ENCODE peak calls at places on chromosomes 4 and X, in eight cellular contexts. One of them, this sample, is unnamed.

GRCh38 chr4:74441744-74442143 is 3.2 kb upstream of the AREG start:
- DNase-seq in GM12864: no peak
- DNase-seq in CD8-positive, alpha-beta T cell: no peak
- DNase-seq in breast epithelium: no peak
- DNase-seq in foreskin fibroblast: no peak
- DNase-seq in HFF-Myc: no peak
- DNase-seq in right lobe of liver: no peak
- DNase-seq in astrocyte: no peak
- DNase-seq in this sample: no peak

GRCh38 chr4:14668296-14668695 is 334.0 kb upstream of the CPEB2 start:
- DNase-seq in GM12864: no peak
- DNase-seq in CD8-positive, alpha-beta T cell: no peak
- DNase-seq in breast epithelium: no peak
- DNase-seq in foreskin fibroblast: no peak
- DNase-seq in HFF-Myc: no peak
- DNase-seq in right lobe of liver: no peak
- DNase-seq in astrocyte: no peak
- DNase-seq in this sample: no peak

GRCh38 chrX:46979340-46979739 is 67.1 kb downstream of the JADE3 start:
- DNase-seq in GM12864: no peak
- DNase-seq in CD8-positive, alpha-beta T cell: no peak
- DNase-seq in breast epithelium: no peak
- DNase-seq in foreskin fibroblast: peak
- DNase-seq in HFF-Myc: no peak
- DNase-seq in right lobe of liver: no peak
- DNase-seq in astrocyte: peak
- DNase-seq in this sample: peak

GRCh38 chrX:17697191-17697590 is 40.1 kb upstream of the SCML1 start:
- DNase-seq in GM12864: no peak
- DNase-seq in CD8-positive, alpha-beta T cell: no peak
- DNase-seq in breast epithelium: no peak
- DNase-seq in foreskin fibroblast: no peak
- DNase-seq in HFF-Myc: no peak
- DNase-seq in right lobe of liver: no peak
- DNase-seq in astrocyte: peak
- DNase-seq in this sample: peak

GRCh38 chrX:104522386-104522785 is 43.6 kb upstream of the IL1RAPL2 start:
- DNase-seq in GM12864: no peak
- DNase-seq in CD8-positive, alpha-beta T cell: no peak
- DNase-seq in breast epithelium: no peak
- DNase-seq in foreskin fibroblast: no peak
- DNase-seq in HFF-Myc: no peak
- DNase-seq in right lobe of liver: no peak
- DNase-seq in astrocyte: no peak
- DNase-seq in this sample: no peak

GRCh38 chr4:24369630-24370029 is 214.7 kb downstream of the DHX15 start:
- DNase-seq in GM12864: no peak
- DNase-seq in CD8-positive, alpha-beta T cell: no peak
- DNase-seq in breast epithelium: no peak
- DNase-seq in foreskin fibroblast: no peak
- DNase-seq in HFF-Myc: no peak
- DNase-seq in right lobe of liver: no peak
- DNase-seq in astrocyte: no peak
- DNase-seq in this sample: no peak

GRCh38 chr4:110850461-110851447 is 227.9 kb upstream of the PITX2 start:
- DNase-seq in GM12864: no peak
- DNase-seq in CD8-positive, alpha-beta T cell: no peak
- DNase-seq in breast epithelium: no peak
- DNase-seq in foreskin fibroblast: no peak
- DNase-seq in HFF-Myc: no peak
- DNase-seq in right lobe of liver: no peak
- DNase-seq in astrocyte: no peak
- DNase-seq in this sample: no peak

GRCh38 chrX:20061869-20062254 is 54.8 kb downstream of the MAP7D2 start:
- DNase-seq in GM12864: no peak
- DNase-seq in CD8-positive, alpha-beta T cell: no peak
- DNase-seq in breast epithelium: no peak
- DNase-seq in foreskin fibroblast: peak
- DNase-seq in HFF-Myc: no peak
- DNase-seq in right lobe of liver: no peak
- DNase-seq in astrocyte: peak
- DNase-seq in this sample: peak

GRCh38 chr4:169698331-169698730 is 59.4 kb downstream of the HPF1 start:
- DNase-seq in GM12864: no peak
- DNase-seq in CD8-positive, alpha-beta T cell: no peak
- DNase-seq in breast epithelium: no peak
- DNase-seq in foreskin fibroblast: no peak
- DNase-seq in HFF-Myc: no peak
- DNase-seq in right lobe of liver: no peak
- DNase-seq in astrocyte: no peak
- DNase-seq in this sample: no peak

GRCh38 chr4:6088950-6089349 is 70.7 kb upstream of the C4orf50 start:
- DNase-seq in GM12864: no peak
- DNase-seq in CD8-positive, alpha-beta T cell: no peak
- DNase-seq in breast epithelium: no peak
- DNase-seq in foreskin fibroblast: no peak
- DNase-seq in HFF-Myc: no peak
- DNase-seq in right lobe of liver: no peak
- DNase-seq in astrocyte: no peak
- DNase-seq in this sample: no peak

GRCh38 chrX:118370921-118371624 is 25.2 kb downstream of the WDR44 start:
- DNase-seq in GM12864: no peak
- DNase-seq in CD8-positive, alpha-beta T cell: no peak
- DNase-seq in breast epithelium: no peak
- DNase-seq in foreskin fibroblast: no peak
- DNase-seq in HFF-Myc: no peak
- DNase-seq in right lobe of liver: no peak
- DNase-seq in astrocyte: peak
- DNase-seq in this sample: peak

GRCh38 chr4:139900964-139901376 is 235.4 kb downstream of the MGST2 start:
- DNase-seq in GM12864: no peak
- DNase-seq in CD8-positive, alpha-beta T cell: no peak
- DNase-seq in breast epithelium: no peak
- DNase-seq in foreskin fibroblast: peak
- DNase-seq in HFF-Myc: no peak
- DNase-seq in right lobe of liver: no peak
- DNase-seq in astrocyte: no peak
- DNase-seq in this sample: no peak

GRCh38 chr4:125229596-125230058 is 85.1 kb upstream of the FAT4 start:
- DNase-seq in GM12864: no peak
- DNase-seq in CD8-positive, alpha-beta T cell: no peak
- DNase-seq in breast epithelium: no peak
- DNase-seq in foreskin fibroblast: no peak
- DNase-seq in HFF-Myc: no peak
- DNase-seq in right lobe of liver: no peak
- DNase-seq in astrocyte: no peak
- DNase-seq in this sample: no peak

GRCh38 chr4:73816814-73817213 is 19.7 kb upstream of the CXCL6 start:
- DNase-seq in GM12864: no peak
- DNase-seq in CD8-positive, alpha-beta T cell: no peak
- DNase-seq in breast epithelium: no peak
- DNase-seq in foreskin fibroblast: peak
- DNase-seq in HFF-Myc: peak
- DNase-seq in right lobe of liver: no peak
- DNase-seq in astrocyte: peak
- DNase-seq in this sample: peak

GRCh38 chr4:15344041-15344440 is 83.8 kb upstream of the C1QTNF7 start:
- DNase-seq in GM12864: no peak
- DNase-seq in CD8-positive, alpha-beta T cell: no peak
- DNase-seq in breast epithelium: no peak
- DNase-seq in foreskin fibroblast: peak
- DNase-seq in HFF-Myc: peak
- DNase-seq in right lobe of liver: no peak
- DNase-seq in astrocyte: peak
- DNase-seq in this sample: peak

GRCh38 chr4:185224597-185224996 is 15.2 kb downstream of the SNX25 start:
- DNase-seq in GM12864: no peak
- DNase-seq in CD8-positive, alpha-beta T cell: no peak
- DNase-seq in breast epithelium: no peak
- DNase-seq in foreskin fibroblast: no peak
- DNase-seq in HFF-Myc: no peak
- DNase-seq in right lobe of liver: no peak
- DNase-seq in astrocyte: no peak
- DNase-seq in this sample: peak

GRCh38 chr4:185229021-185229818 is 19.8 kb downstream of the SNX25 start:
- DNase-seq in GM12864: no peak
- DNase-seq in CD8-positive, alpha-beta T cell: no peak
- DNase-seq in breast epithelium: no peak
- DNase-seq in foreskin fibroblast: no peak
- DNase-seq in HFF-Myc: no peak
- DNase-seq in right lobe of liver: no peak
- DNase-seq in astrocyte: no peak
- DNase-seq in this sample: no peak

GRCh38 chr4:185222598-185222997 is 13.2 kb downstream of the SNX25 start:
- DNase-seq in GM12864: no peak
- DNase-seq in CD8-positive, alpha-beta T cell: no peak
- DNase-seq in breast epithelium: no peak
- DNase-seq in foreskin fibroblast: peak
- DNase-seq in HFF-Myc: no peak
- DNase-seq in right lobe of liver: no peak
- DNase-seq in astrocyte: peak
- DNase-seq in this sample: peak

GRCh38 chr4:185227713-185228278 is 18.4 kb downstream of the SNX25 start:
- DNase-seq in GM12864: no peak
- DNase-seq in CD8-positive, alpha-beta T cell: no peak
- DNase-seq in breast epithelium: no peak
- DNase-seq in foreskin fibroblast: no peak
- DNase-seq in HFF-Myc: no peak
- DNase-seq in right lobe of liver: no peak
- DNase-seq in astrocyte: no peak
- DNase-seq in this sample: no peak

GRCh38 chr4:185227131-185227551 is 17.7 kb downstream of the SNX25 start:
- DNase-seq in GM12864: no peak
- DNase-seq in CD8-positive, alpha-beta T cell: no peak
- DNase-seq in breast epithelium: no peak
- DNase-seq in foreskin fibroblast: no peak
- DNase-seq in HFF-Myc: no peak
- DNase-seq in right lobe of liver: no peak
- DNase-seq in astrocyte: no peak
- DNase-seq in this sample: peak
- TF ChIP-seq CTCF in GM12864: no peak
- TF ChIP-seq CTCF in CD8-positive, alpha-beta T cell: no peak
- TF ChIP-seq CTCF in breast epithelium: no peak
- TF ChIP-seq CTCF in foreskin fibroblast: no peak
- TF ChIP-seq CTCF in HFF-Myc: no peak
- TF ChIP-seq CTCF in right lobe of liver: peak
- TF ChIP-seq CTCF in astrocyte: no peak
- TF ChIP-seq CTCF in this sample: peak

DNA sequence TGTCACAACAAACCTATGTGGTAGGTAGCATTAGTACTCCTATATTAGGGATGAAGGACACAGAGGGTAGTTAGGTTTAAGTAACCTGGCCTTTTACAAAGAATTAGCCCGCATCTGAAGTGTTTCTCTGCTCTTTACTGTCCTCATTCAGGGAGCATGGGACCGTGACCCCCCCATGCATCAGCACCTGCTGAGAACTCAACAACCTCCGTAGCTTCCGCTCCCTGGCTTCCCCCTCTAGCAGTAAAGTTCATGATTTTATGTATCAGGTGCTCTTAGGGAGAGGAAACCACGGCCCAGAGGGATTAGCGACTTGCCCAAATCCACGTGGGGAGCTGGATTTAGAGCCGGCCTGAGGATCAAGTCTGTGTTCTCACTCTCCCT is 284.6 kb upstream of the GATB start:
- DNase-seq in GM12864: no peak
- DNase-seq in CD8-positive, alpha-beta T cell: no peak
- DNase-seq in breast epithelium: no peak
- DNase-seq in foreskin fibroblast: no peak
- DNase-seq in HFF-Myc: no peak
- DNase-seq in right lobe of liver: no peak
- DNase-seq in astrocyte: no peak
- DNase-seq in this sample: no peak
- H3K4me3 ChIP-seq in GM12864: no peak
- H3K4me3 ChIP-seq in CD8-positive, alpha-beta T cell: no peak
- H3K4me3 ChIP-seq in breast epithelium: no peak
- H3K4me3 ChIP-seq in foreskin fibroblast: no peak
- H3K4me3 ChIP-seq in HFF-Myc: no peak
- H3K4me3 ChIP-seq in right lobe of liver: no peak
- H3K4me3 ChIP-seq in astrocyte: no peak
- H3K4me3 ChIP-seq in this sample: no peak

DNA sequence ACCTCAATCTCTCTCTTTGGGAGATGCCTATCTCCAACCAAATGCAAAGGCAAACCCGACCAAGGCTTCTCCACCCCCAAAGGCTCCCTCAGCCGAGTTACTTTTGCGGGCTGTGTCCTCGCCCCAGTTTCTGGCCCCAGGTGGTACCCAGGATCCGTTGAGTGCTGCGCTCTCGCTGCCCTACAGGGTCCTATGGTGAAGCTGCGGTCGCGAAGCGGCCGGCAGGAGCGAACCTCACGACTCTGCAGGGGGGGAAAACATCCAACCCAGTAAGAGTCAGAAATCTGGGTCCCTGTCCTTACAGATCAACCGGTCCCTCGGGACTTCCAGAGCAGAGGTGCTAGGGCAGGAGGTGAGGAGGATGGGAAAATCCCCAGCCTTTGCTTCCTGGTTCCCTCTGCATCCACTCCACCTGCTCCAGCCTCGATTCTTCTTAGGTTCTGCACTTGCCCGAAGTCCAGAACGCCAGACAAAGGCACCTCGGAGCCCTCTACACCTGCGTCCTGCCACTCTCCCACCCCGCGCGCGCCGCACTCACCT is 463 bp downstream of the HS3ST1 start:
- DNase-seq in GM12864: no peak
- DNase-seq in CD8-positive, alpha-beta T cell: no peak
- DNase-seq in breast epithelium: no peak
- DNase-seq in foreskin fibroblast: no peak
- DNase-seq in HFF-Myc: no peak
- DNase-seq in right lobe of liver: no peak
- DNase-seq in astrocyte: no peak
- DNase-seq in this sample: no peak
- TF ChIP-seq CTCF in GM12864: no peak
- TF ChIP-seq CTCF in CD8-positive, alpha-beta T cell: no peak
- TF ChIP-seq CTCF in breast epithelium: no peak
- TF ChIP-seq CTCF in foreskin fibroblast: no peak
- TF ChIP-seq CTCF in HFF-Myc: no peak
- TF ChIP-seq CTCF in right lobe of liver: no peak
- TF ChIP-seq CTCF in astrocyte: no peak
- TF ChIP-seq CTCF in this sample: no peak

DNA sequence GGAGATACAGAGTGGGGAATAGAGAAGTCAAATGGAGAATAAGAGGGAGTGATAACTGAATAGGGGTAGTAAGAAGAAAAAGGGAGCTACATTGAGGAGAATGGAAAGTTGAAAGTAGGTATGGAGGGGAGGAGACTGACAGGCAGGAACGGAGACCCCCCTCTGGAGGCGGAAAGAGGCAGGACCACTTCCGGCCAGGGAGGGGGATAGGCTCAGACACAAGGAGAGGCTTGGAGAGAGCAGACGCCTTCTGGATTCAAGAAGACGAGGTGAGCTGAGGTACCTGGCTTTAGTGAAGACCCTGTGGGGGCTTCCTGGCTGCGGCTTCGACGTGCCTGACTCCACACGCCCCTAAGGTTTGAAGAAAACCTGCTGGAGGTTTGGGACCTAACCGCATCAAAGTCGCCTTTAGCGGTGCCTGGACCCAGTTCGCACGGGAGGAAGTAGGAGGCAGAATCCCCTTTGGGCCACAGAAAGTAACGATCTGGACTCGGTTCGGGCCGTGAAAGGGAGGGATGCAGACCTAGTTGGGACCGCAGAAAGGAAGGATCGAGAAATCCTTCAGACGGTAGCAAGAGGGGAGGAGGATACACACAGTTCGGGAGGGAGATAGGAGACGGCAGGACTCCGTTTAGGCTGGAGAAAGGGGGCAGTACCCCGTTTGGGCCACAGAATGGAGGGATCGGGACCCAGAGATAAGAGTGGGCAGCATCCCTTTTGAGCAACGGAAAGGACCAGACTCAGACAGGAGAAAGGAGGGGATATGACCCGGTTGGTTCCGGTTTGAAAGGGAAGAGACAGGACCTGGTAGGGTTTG is at the start of gene TRO:
- DNase-seq in GM12864: no peak
- DNase-seq in CD8-positive, alpha-beta T cell: no peak
- DNase-seq in breast epithelium: no peak
- DNase-seq in foreskin fibroblast: no peak
- DNase-seq in HFF-Myc: no peak
- DNase-seq in right lobe of liver: no peak
- DNase-seq in astrocyte: no peak
- DNase-seq in this sample: peak
- H3K4me3 ChIP-seq in GM12864: peak
- H3K4me3 ChIP-seq in CD8-positive, alpha-beta T cell: peak
- H3K4me3 ChIP-seq in breast epithelium: peak
- H3K4me3 ChIP-seq in foreskin fibroblast: peak
- H3K4me3 ChIP-seq in HFF-Myc: peak
- H3K4me3 ChIP-seq in right lobe of liver: peak
- H3K4me3 ChIP-seq in astrocyte: peak
- H3K4me3 ChIP-seq in this sample: peak

This sample was measured in choroid plexus epithelial cell.